ENCODE peak calls at places on chromosomes 5 and 9, in five cellular contexts. W, G, I, K and Q are unnamed samples.

GRCh38 chr5:131747180-131748105 is 49.4 kb downstream of the FNIP1 start:
- DNase-seq in W (no peak), G (no peak), I (no peak), K (no peak), Q (no peak)

GRCh38 chr9:104287255-104287872 is 193.3 kb downstream of the SMC2 start:
- DNase-seq in W (no peak), G (no peak), I (no peak), K (no peak), Q (no peak)

GRCh38 chr5:168433982-168434381 is 52.3 kb upstream of the RARS1 start:
- DNase-seq in W (no peak), G (no peak), I (no peak), K (no peak), Q (no peak)

GRCh38 chr5:169546346-169546745 is 37.2 kb upstream of the SPDL1 start:
- DNase-seq in W (no peak), G (no peak), I (no peak), K (no peak), Q (no peak)

GRCh38 chr9:2469681-2470141 is 151.9 kb upstream of the VLDLR start:
- DNase-seq in W (peak), G (no peak), I (no peak), K (peak), Q (no peak)

GRCh38 chr5:97192580-97193421 is 9.8 kb upstream of the RIOK2 start:
- DNase-seq in W (no peak), G (no peak), I (no peak), K (no peak), Q (no peak)

GRCh38 chr9:93590609-93591234 is 14.3 kb downstream of the PHF2 start:
- DNase-seq in W (no peak), G (no peak), I (no peak), K (no peak), Q (no peak)

GRCh38 chr5:108382784-108383358 is 973 bp upstream of the FBXL17 start:
- DNase-seq in W (peak), G (no peak), I (no peak), K (peak), Q (no peak)

GRCh38 chr5:103428411-103428871 is 134.1 kb downstream of the NUDT12 start:
- DNase-seq in W (no peak), G (no peak), I (no peak), K (no peak), Q (peak)

GRCh38 chr5:439181-439580 is 3.8 kb upstream of the EXOC3 start:
- DNase-seq in W (no peak), G (no peak), I (no peak), K (no peak), Q (no peak)

GRCh38 chr5:159156839-159157238 is 52.5 kb downstream of the RNF145 start:
- DNase-seq in W (peak), G (peak), I (peak), K (peak), Q (peak)

GRCh38 chr9:108636023-108636422 is 219.8 kb downstream of the ACTL7B start:
- DNase-seq in W (peak), G (no peak), I (no peak), K (no peak), Q (no peak)

GRCh38 chr5:132754947-132755346 is 7.7 kb downstream of the CCNI2 start:
- DNase-seq in W (peak), G (no peak), I (no peak), K (no peak), Q (no peak)

GRCh38 chr5:68041293-68041692 is 174.3 kb upstream of the PIK3R1 start:
- DNase-seq in W (no peak), G (no peak), I (no peak), K (no peak), Q (no peak)

GRCh38 chr9:125829743-125830142 is 82.6 kb downstream of the PBX3 start:
- DNase-seq in W (no peak), G (peak), I (no peak), K (peak), Q (no peak)

GRCh38 chr5:1007221-1007680 is 1.4 kb upstream of the NKD2 start:
- DNase-seq in W (peak), G (no peak), I (no peak), K (peak), Q (no peak)

GRCh38 chr9:127991017-127991756 is 10.4 kb upstream of the EEIG1 start:
- DNase-seq in W (no peak), G (peak), I (no peak), K (no peak), Q (no peak)

GRCh38 chr9:81595887-81596558 is 93.3 kb downstream of the TLE1 start:
- DNase-seq in W (no peak), G (peak), I (no peak), K (no peak), Q (no peak)

GRCh38 chr5:109833946-109834345 is 144.2 kb downstream of the MAN2A1 start:
- DNase-seq in W (no peak), G (no peak), I (no peak), K (no peak), Q (no peak)

GRCh38 chr5:141866111-141866510 is 12.1 kb downstream of the PCDH1 start:
- DNase-seq in W (no peak), G (no peak), I (no peak), K (no peak), Q (peak)

GRCh38 chr9:129141066-129142041 is 30.1 kb downstream of the PTPA start:
- DNase-seq in W (no peak), G (peak), I (no peak), K (peak), Q (peak)

GRCh38 chr9:8221462-8221861 is 421.9 kb upstream of the DMAC1 start:
- DNase-seq in W (no peak), G (no peak), I (no peak), K (no peak), Q (no peak)

GRCh38 chr5:150180241-150181027 is 9.4 kb upstream of the SLC6A7 start:
- DNase-seq in W (no peak), G (peak), I (no peak), K (no peak), Q (no peak)

GRCh38 chr5:137236266-137236665 is 262.9 kb downstream of the SPOCK1 start:
- DNase-seq in W (no peak), G (no peak), I (no peak), K (no peak), Q (no peak)

GRCh38 chr5:59674763-59675162 is 218.8 kb downstream of the PDE4D start:
- DNase-seq in W (no peak), G (no peak), I (no peak), K (no peak), Q (no peak)